ENCODE peak calls at places on chromosomes 7 and 10, in nine cellular contexts. X is endothelial cell of umbilical vein, E is body of pancreas, Z is right lobe of liver, S is adrenal gland, C is HepG2, D is Peyer's patch, V is heart left ventricle, O is spleen. U is an unnamed sample. For H3K36me3, the result is how much of the 10 kb centered on the place peaks cover.

GRCh38 chr10:120431356-120431755 is 25.7 kb upstream of the PLPP4 start:
- DNase-seq in E (no peak), Z (no peak), D (no peak), S (no peak), V (no peak), O (no peak), X (no peak), C (no peak), U (no peak)

GRCh38 chr7:1646957-1647891 is 22.9 kb upstream of the ELFN1 start:
- DNase-seq in V (peak), S (no peak), E (no peak), C (no peak), Z (peak), X (no peak), O (no peak), D (no peak), U (no peak)

GRCh38 chr10:31028076-31028475 is 3.6 kb downstream of the ZNF438 start:
- DNase-seq in E (no peak), C (no peak), O (no peak), X (no peak), V (no peak), D (no peak), Z (no peak), S (no peak), U (no peak)

GRCh38 chr10:60646966-60647796 is 131.1 kb upstream of the CDK1 start:
- DNase-seq in O (no peak), X (peak), D (peak), V (peak), S (peak), Z (no peak), E (peak), C (peak), U (no peak)

GRCh38 chr10:96044686-96045085 is 1.3 kb downstream of the CCNJ start:
- DNase-seq in V (no peak), O (no peak), D (no peak), S (peak), E (no peak), Z (no peak), C (peak), X (peak), U (no peak)

GRCh38 chr10:110576220-110576619 is 8.7 kb downstream of the SMC3 start:
- DNase-seq in O (no peak), V (no peak), Z (no peak), S (no peak), D (no peak), E (no peak), C (no peak), X (peak), U (no peak)

GRCh38 chr7:41182782-41183181 is 520.1 kb downstream of the INHBA start:
- DNase-seq in E (no peak), C (no peak), Z (no peak), O (no peak), X (no peak), V (no peak), S (no peak), D (no peak), U (no peak)

GRCh38 chr7:75613351-75613750 is 121.2 kb downstream of the SPDYE5 start:
- DNase-seq in S (no peak), D (no peak), Z (no peak), X (no peak), O (no peak), C (no peak), E (no peak), V (no peak), U (no peak)

GRCh38 chr7:74289660-74290589 is 718 bp downstream of the CLIP2 start:
- DNase-seq in S (peak), C (no peak), Z (no peak), V (peak), E (peak), X (no peak), D (peak), O (peak), U (no peak)

GRCh38 chr10:106825996-106826395 is 338.5 kb downstream of the SORCS1 start:
- DNase-seq in V (no peak), S (no peak), E (no peak), X (no peak), O (no peak), Z (no peak), D (no peak), C (no peak), U (no peak)

GRCh38 chr10:51311232-51311631 is 236.9 kb downstream of the PRKG1 start:
- DNase-seq in X (peak), V (no peak), E (no peak), C (no peak), Z (no peak), S (no peak), O (no peak), D (no peak), U (no peak)

GRCh38 chr7:103011650-103012049 is 62.9 kb downstream of the FBXL13 start:
- DNase-seq in D (no peak), O (no peak), Z (no peak), C (no peak), S (no peak), X (peak), E (no peak), V (no peak), U (no peak)

GRCh38 chr10:54463644-54464043 is 337.4 kb downstream of the PCDH15 start:
- DNase-seq in D (no peak), V (no peak), C (no peak), E (no peak), O (no peak), S (no peak), X (no peak), Z (no peak), U (no peak)

GRCh38 chr10:73097305-73097670 is 622 bp upstream of the P4HA1 start:
- DNase-seq in C (no peak), Z (no peak), E (no peak), S (no peak), O (no peak), X (no peak), V (no peak), D (no peak), U (no peak)

GRCh38 chr10:109956454-109957091 is 33.3 kb upstream of the XPNPEP1 start:
- DNase-seq in E (peak), X (peak), Z (no peak), V (no peak), D (peak), C (peak), O (no peak), S (no peak), U (no peak)

GRCh38 chr7:132500727-132501410 is 75.4 kb downstream of the PLXNA4 start:
- DNase-seq in D (peak), E (peak), X (peak), Z (no peak), O (peak), V (peak), C (no peak), S (peak), U (no peak)

GRCh38 chr7:8387551-8388256 is 45.7 kb upstream of the NXPH1 start:
- DNase-seq in E (no peak), D (no peak), C (no peak), V (no peak), S (no peak), X (no peak), O (no peak), Z (no peak), U (no peak)

GRCh38 chr7:140084972-140085371 is 22.2 kb upstream of the PARP12 start:
- DNase-seq in E (no peak), Z (no peak), D (peak), X (peak), O (peak), S (no peak), C (no peak), V (no peak), U (no peak)

GRCh38 chr10:10513067-10513466 is 504.6 kb upstream of the CELF2 start:
- DNase-seq in E (no peak), Z (no peak), S (no peak), C (no peak), O (no peak), X (no peak), V (no peak), D (no peak), U (no peak)

GRCh38 chr10:80536361-80536835 is 1.3 kb upstream of the SH2D4B start:
- DNase-seq in X (no peak), C (no peak), S (no peak), D (peak), Z (no peak), E (no peak), V (no peak), O (peak), U (peak)
- TF ChIP-seq POLR2A in X (no peak), C (no peak), S (no peak), D (no peak), Z (no peak), E (no peak), V (no peak), O (no peak), U (no peak)

DNA sequence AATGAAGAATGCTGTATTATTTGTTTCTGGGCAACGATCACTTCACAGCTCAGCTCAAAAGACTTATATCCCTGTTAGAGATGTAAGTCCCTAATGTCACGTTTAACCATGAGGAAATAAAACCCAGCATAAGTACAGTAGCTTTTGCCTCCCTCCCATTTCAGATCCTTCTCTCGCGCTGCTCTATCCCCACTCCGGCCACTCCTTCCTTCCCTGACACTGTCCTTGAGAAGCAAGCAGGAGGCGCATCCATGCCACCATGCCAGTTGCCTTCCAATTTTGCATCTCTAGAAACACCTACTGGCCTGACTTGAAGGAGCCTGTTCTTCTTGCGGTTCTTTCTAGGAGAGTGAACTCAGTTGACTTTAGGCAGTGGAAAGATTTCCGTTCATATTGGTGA is 1.2 kb downstream of the FAM180A start:
- DNase-seq in Z (no peak), O (no peak), S (no peak), D (no peak), E (no peak), X (no peak), C (no peak), V (no peak), U (no peak)
- H3K4me3 ChIP-seq in Z (peak), O (no peak), S (no peak), D (no peak), E (no peak), X (no peak), C (no peak), V (peak), U (peak)

GRCh38 chr10:28577506-28577905 is 44.6 kb downstream of the WAC start:
- DNase-seq in E (no peak), V (no peak), X (no peak), C (no peak), S (no peak), Z (no peak), D (no peak), O (no peak), U (no peak)
- H3K36me3 ChIP-seq in E (under half), V (under half), X (under half), C (under half), S (under half), Z (under half), D (under half), O (under half), U (under half)

GRCh38 chr10:45000764-45001381 is at the start of gene ZNF22:
- DNase-seq in C (no peak), X (peak), O (peak), S (no peak), V (peak), E (peak), D (peak), Z (peak), U (no peak)

GRCh38 chr10:44997105-44997748 is 3.5 kb upstream of the ZNF22 start:
- DNase-seq in X (no peak), S (no peak), O (no peak), V (no peak), D (no peak), Z (no peak), E (no peak), C (no peak), U (no peak)

GRCh38 chr10:45001382-45002148 is 842 bp downstream of the ZNF22 start:
- DNase-seq in Z (peak), D (peak), V (peak), E (peak), X (peak), O (peak), S (peak), C (no peak), U (no peak)

GRCh38 chr10:44998146-44998631 is 2.5 kb upstream of the ZNF22 start:
- DNase-seq in V (no peak), X (no peak), Z (no peak), C (no peak), O (no peak), E (no peak), D (no peak), S (no peak), U (peak)

GRCh38 chr10:45000138-45000763 is 472 bp upstream of the ZNF22 start:
- DNase-seq in E (peak), D (peak), O (no peak), S (no peak), C (no peak), Z (peak), X (peak), V (peak), U (no peak)
- TF ChIP-seq POLR2A in E (no peak), D (no peak), O (no peak), S (no peak), C (no peak), Z (no peak), X (no peak), V (no peak), U (no peak)

DNA sequence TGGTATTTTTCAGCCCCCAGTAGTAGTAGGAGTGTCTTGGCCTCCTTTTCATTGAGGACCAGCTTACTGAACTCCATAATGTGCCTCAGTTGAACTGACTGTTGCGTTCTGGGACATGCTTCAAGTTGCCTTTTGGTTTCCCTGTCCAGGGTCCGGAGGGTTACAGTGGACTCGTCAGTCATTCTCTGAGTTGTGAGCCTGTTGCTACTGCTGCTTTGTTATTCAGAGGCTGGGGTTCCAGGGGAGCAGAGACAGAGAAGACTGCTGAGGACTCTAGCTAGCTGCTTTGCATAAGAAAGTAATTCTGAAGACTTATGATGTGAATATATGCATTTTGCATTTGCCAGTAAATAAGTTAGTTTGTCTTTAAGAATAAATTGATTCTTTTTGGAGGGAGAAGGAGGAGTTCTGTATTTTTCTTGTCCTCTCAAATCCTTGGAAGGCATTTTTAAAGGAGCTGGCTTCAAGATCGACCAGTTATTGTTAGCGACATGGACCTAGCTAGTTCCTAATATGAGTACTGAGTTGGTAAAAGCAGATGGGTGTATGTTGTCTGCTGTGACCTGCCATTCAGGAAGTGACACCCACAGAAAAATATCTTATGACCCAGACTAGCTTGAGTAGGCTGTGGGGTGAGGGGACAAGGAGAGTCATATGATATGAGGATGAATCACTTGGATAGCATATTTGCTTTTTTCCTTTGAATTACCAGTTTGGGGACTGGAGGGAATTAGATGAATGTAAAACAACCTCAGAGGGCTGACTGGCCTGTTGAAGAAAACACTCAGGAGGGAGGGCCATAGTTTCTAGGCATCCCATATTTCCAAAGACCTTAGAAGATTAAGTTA is 8.3 kb downstream of the PI4K2A start:
- DNase-seq in O (no peak), D (peak), C (peak), X (peak), E (peak), Z (no peak), S (peak), V (peak), U (no peak)
- H3K4me3 ChIP-seq in O (no peak), D (no peak), C (no peak), X (no peak), E (no peak), Z (no peak), S (no peak), V (no peak), U (no peak)

U was measured in breast epithelium.